ENCODE peak calls at places on chromosome 22, in four cellular contexts. One of them, this sample, is unnamed.

GRCh38 chr22:28021998-28022660 is 103.1 kb upstream of the PITPNB start:
- DNase-seq in posterior vena cava: no peak
- DNase-seq in GM20000: no peak
- DNase-seq in stimulated activated CD4-positive, alpha-beta T cell treated with anti-CD3 and anti-CD28 coated beads, Interleukin-12 subunit alpha, Interleukin-12 subunit beta, amount 100 ng/mL, for 48 hours: no peak
- DNase-seq in this sample: peak

GRCh38 chr22:46650078-46650810 is 30.1 kb downstream of the GRAMD4 start:
- DNase-seq in posterior vena cava: no peak
- DNase-seq in GM20000: no peak
- DNase-seq in stimulated activated CD4-positive, alpha-beta T cell treated with anti-CD3 and anti-CD28 coated beads, Interleukin-12 subunit alpha, Interleukin-12 subunit beta, amount 100 ng/mL, for 48 hours: no peak
- DNase-seq in this sample: no peak

GRCh38 chr22:43925433-43926348 is 2.1 kb downstream of the PNPLA3 start:
- DNase-seq in stimulated activated CD4-positive, alpha-beta T cell treated with anti-CD3 and anti-CD28 coated beads, Interleukin-12 subunit alpha, Interleukin-12 subunit beta, amount 100 ng/mL, for 48 hours: no peak
- DNase-seq in GM20000: no peak
- DNase-seq in posterior vena cava: no peak
- DNase-seq in this sample: peak

GRCh38 chr22:30234786-30235470 is 11.6 kb downstream of the LIF start:
- DNase-seq in posterior vena cava: no peak
- DNase-seq in GM20000: no peak
- DNase-seq in stimulated activated CD4-positive, alpha-beta T cell treated with anti-CD3 and anti-CD28 coated beads, Interleukin-12 subunit alpha, Interleukin-12 subunit beta, amount 100 ng/mL, for 48 hours: no peak
- DNase-seq in this sample: peak

GRCh38 chr22:20586403-20586745 is 79.0 kb downstream of the MED15 start:
- DNase-seq in posterior vena cava: no peak
- DNase-seq in stimulated activated CD4-positive, alpha-beta T cell treated with anti-CD3 and anti-CD28 coated beads, Interleukin-12 subunit alpha, Interleukin-12 subunit beta, amount 100 ng/mL, for 48 hours: no peak
- DNase-seq in GM20000: no peak
- DNase-seq in this sample: peak

GRCh38 chr22:35498446-35498845 is 42.2 kb upstream of the RASD2 start:
- DNase-seq in stimulated activated CD4-positive, alpha-beta T cell treated with anti-CD3 and anti-CD28 coated beads, Interleukin-12 subunit alpha, Interleukin-12 subunit beta, amount 100 ng/mL, for 48 hours: no peak
- DNase-seq in GM20000: no peak
- DNase-seq in posterior vena cava: no peak
- DNase-seq in this sample: peak

GRCh38 chr22:32745251-32745995 is 56.1 kb upstream of the TIMP3 start:
- DNase-seq in posterior vena cava: no peak
- DNase-seq in stimulated activated CD4-positive, alpha-beta T cell treated with anti-CD3 and anti-CD28 coated beads, Interleukin-12 subunit alpha, Interleukin-12 subunit beta, amount 100 ng/mL, for 48 hours: no peak
- DNase-seq in GM20000: no peak
- DNase-seq in this sample: no peak

GRCh38 chr22:32777997-32778396 is 23.5 kb upstream of the TIMP3 start:
- DNase-seq in stimulated activated CD4-positive, alpha-beta T cell treated with anti-CD3 and anti-CD28 coated beads, Interleukin-12 subunit alpha, Interleukin-12 subunit beta, amount 100 ng/mL, for 48 hours: no peak
- DNase-seq in posterior vena cava: no peak
- DNase-seq in GM20000: no peak
- DNase-seq in this sample: no peak

This sample was measured in osteoblast.